ENCODE peak calls at places on chromosomes 6 and 20, in four cellular contexts. Q is heart right ventricle, H is mesendoderm, Y is aorta. M is an unnamed sample.
A peak's percentile ranks its signal among the peaks of the same experiment; 100 is the strongest.

GRCh38 chr20:37711987-37712961 is 18.4 kb downstream of the CTNNBL1 start:
- DNase-seq in Q (peak; percentile 34), H (peak; percentile 48), Y (no peak), M (no peak)

GRCh38 chr6:20702366-20702765 is 168.1 kb downstream of the CDKAL1 start:
- DNase-seq in H (no peak), Y (no peak), Q (no peak), M (no peak)

GRCh38 chr20:41261790-41262717 is 55.5 kb downstream of the ZHX3 start:
- DNase-seq in Y (no peak), H (peak; percentile 72), Q (no peak), M (no peak)

GRCh38 chr6:73652637-73653570 is 888 bp downstream of the SLC17A5 start:
- DNase-seq in H (peak; percentile 89), Y (peak; percentile 83), Q (peak; percentile 64), M (peak; percentile 89)

GRCh38 chr20:57251949-57252348 is 14.5 kb downstream of the BMP7 start:
- DNase-seq in Q (no peak), H (no peak), Y (no peak), M (no peak)

GRCh38 chr6:46130665-46131064 is 876 bp downstream of the ENPP4 start:
- DNase-seq in H (peak; percentile 1), Y (no peak), Q (no peak), M (no peak)

GRCh38 chr20:33611106-33611505 is 51.0 kb upstream of the C20orf144 start:
- DNase-seq in Q (no peak), Y (no peak), H (no peak), M (no peak)

GRCh38 chr6:4522453-4522852 is 253.8 kb upstream of the CDYL start:
- DNase-seq in Y (no peak), H (no peak), Q (no peak), M (no peak)

GRCh38 chr20:18288748-18289705 is 700 bp downstream of the ZNF133 start:
- DNase-seq in H (peak; percentile 17), Q (no peak), Y (no peak), M (peak; percentile 11)

GRCh38 chr6:39561536-39562266 is 163.5 kb downstream of the KIF6 start:
- DNase-seq in Q (no peak), H (no peak), Y (no peak), M (no peak)

GRCh38 chr6:124470803-124471202 is 491.4 kb upstream of the RNF217 start:
- DNase-seq in Q (no peak), Y (no peak), H (no peak), M (no peak)

GRCh38 chr20:47338131-47338628 is 18.3 kb downstream of the ZMYND8 start:
- DNase-seq in H (no peak), Y (no peak), Q (peak; percentile 47), M (no peak)

GRCh38 chr6:135012764-135013163 is 41.9 kb downstream of the HBS1L start:
- DNase-seq in H (peak; percentile 6), Y (no peak), Q (no peak), M (no peak)

GRCh38 chr20:39066464-39066863 is 104.3 kb downstream of the DHX35 start:
- DNase-seq in H (peak; percentile 75), Q (no peak), Y (no peak), M (peak; percentile 90)

GRCh38 chr6:2976571-2977085 is 5.3 kb upstream of the SERPINB6 start:
- DNase-seq in H (no peak), Y (no peak), Q (no peak), M (no peak)

GRCh38 chr6:169312658-169313346 is 59.2 kb upstream of the THBS2 start:
- DNase-seq in Q (no peak), H (peak; percentile 34), Y (no peak), M (no peak)

GRCh38 chr6:169785566-169785965 is 34.1 kb downstream of the ERMARD start:
- DNase-seq in H (no peak), Q (no peak), Y (peak; percentile 36), M (no peak)

GRCh38 chr6:22980446-22980845 is 411.1 kb downstream of the HDGFL1 start:
- DNase-seq in Q (no peak), Y (no peak), H (no peak), M (no peak)

GRCh38 chr20:46509523-46509922 is 3.8 kb downstream of the ZNF334 start:
- DNase-seq in Y (no peak), H (no peak), Q (no peak), M (no peak)

GRCh38 chr6:32240686-32241085 is 16.8 kb upstream of the NOTCH4 start:
- DNase-seq in Y (no peak), Q (no peak), H (no peak), M (no peak)

GRCh38 chr6:84768442-84769174 is 4.2 kb upstream of the TBX18 start:
- DNase-seq in Y (peak; percentile 79), H (peak; percentile 72), Q (no peak), M (peak; percentile 66)

GRCh38 chr6:154613137-154613676 is 102.7 kb upstream of the CNKSR3 start:
- DNase-seq in Y (no peak), Q (no peak), H (no peak), M (no peak)

GRCh38 chr6:46734867-46735719 is at the start of gene PLA2G7:
- DNase-seq in Q (no peak), Y (peak; percentile 76), H (peak; percentile 71), M (peak; percentile 80)

GRCh38 chr6:16762265-16762546 is 946 bp upstream of the ATXN1 start:
- DNase-seq in Q (no peak), Y (no peak), H (peak; percentile 57), M (no peak)

GRCh38 chr6:117574198-117574597 is 28.1 kb downstream of the GOPC start:
- DNase-seq in Y (no peak), H (no peak), Q (no peak), M (no peak)

GRCh38 chr20:24672181-24672880 is 202.9 kb downstream of the SYNDIG1 start:
- DNase-seq in Y (peak; percentile 70), Q (no peak), H (no peak), M (no peak)

GRCh38 chr6:169841907-169842606 is 90.6 kb downstream of the ERMARD start:
- DNase-seq in Y (peak; percentile 38), Q (no peak), H (no peak), M (peak; percentile 18)

GRCh38 chr6:140475086-140475485 is 1100.6 kb upstream of the CITED2 start:
- DNase-seq in H (no peak), Y (no peak), Q (no peak), M (no peak)

GRCh38 chr6:22756365-22756764 is 187.0 kb downstream of the HDGFL1 start:
- DNase-seq in H (no peak), Q (no peak), Y (no peak), M (no peak)

GRCh38 chr6:53352360-53352759 is 3.6 kb upstream of the ELOVL5 start:
- DNase-seq in Q (no peak), H (no peak), Y (no peak), M (no peak)

GRCh38 chr6:136228811-136229210 is 21.3 kb downstream of the MTFR2 start:
- DNase-seq in H (no peak), Y (no peak), Q (no peak), M (no peak)

GRCh38 chr6:147161974-147162495 is 42.2 kb upstream of the STXBP5 start:
- DNase-seq in Q (no peak), H (no peak), Y (no peak), M (no peak)

GRCh38 chr20:237479-237878 is 10.4 kb downstream of the DEFB129 start:
- DNase-seq in Y (no peak), H (no peak), Q (no peak), M (no peak)

GRCh38 chr6:69059413-69059812 is 424.3 kb downstream of the ADGRB3 start:
- DNase-seq in Q (no peak), Y (no peak), H (no peak), M (no peak)
- H3K4me3 ChIP-seq in Q (no peak overlapping the region), Y (no peak overlapping the region), H (no peak overlapping the region), M (no peak overlapping the region)

GRCh38 chr20:44068311-44068710 is 118.7 kb downstream of the JPH2 start:
- DNase-seq in Y (no peak), Q (no peak), H (no peak), M (peak; percentile 82)

GRCh38 chr20:44067650-44068081 is 119.3 kb downstream of the JPH2 start:
- DNase-seq in Y (peak; percentile 46), Q (no peak), H (no peak), M (no peak)

GRCh38 chr20:44066645-44067606 is 120.1 kb downstream of the JPH2 start:
- DNase-seq in Q (no peak), Y (no peak), H (no peak), M (no peak)

GRCh38 chr20:44064501-44065400 is 122.2 kb downstream of the JPH2 start:
- DNase-seq in Q (no peak), Y (no peak), H (no peak), M (no peak)

GRCh38 chr20:44065401-44066340 is 121.3 kb downstream of the JPH2 start:
- DNase-seq in Y (no peak), Q (no peak), H (no peak), M (no peak)
- H3K4me3 ChIP-seq in Y (no peak overlapping the region), Q (no peak overlapping the region), H (no peak overlapping the region), M (no peak overlapping the region)

DNA sequence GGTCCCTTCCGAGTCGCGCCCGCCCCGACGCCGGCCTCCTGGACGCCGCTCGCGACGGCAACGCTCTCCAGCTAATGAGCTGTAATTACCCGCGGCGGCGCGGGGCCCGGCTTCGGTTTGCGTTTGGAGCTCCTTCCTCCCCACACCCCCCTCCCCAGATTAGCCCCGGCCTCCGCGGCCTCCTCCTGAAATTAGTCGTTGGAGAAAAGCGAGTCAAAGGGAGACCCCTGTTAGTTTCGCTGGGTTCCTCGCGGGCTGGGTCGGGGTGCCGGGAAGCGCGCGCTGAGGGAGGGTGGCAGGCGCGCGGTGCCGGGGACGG is 4.7 kb downstream of the FOXC1 start:
- DNase-seq in Y (peak; percentile 82), Q (no peak), H (peak; percentile 47), M (no peak)
- H3K4me3 ChIP-seq in Y (peak overlapping the region; percentile 100), Q (peak overlapping the region; percentile 80), H (peak overlapping the region; percentile 21), M (peak overlapping the region; percentile 53)

DNA sequence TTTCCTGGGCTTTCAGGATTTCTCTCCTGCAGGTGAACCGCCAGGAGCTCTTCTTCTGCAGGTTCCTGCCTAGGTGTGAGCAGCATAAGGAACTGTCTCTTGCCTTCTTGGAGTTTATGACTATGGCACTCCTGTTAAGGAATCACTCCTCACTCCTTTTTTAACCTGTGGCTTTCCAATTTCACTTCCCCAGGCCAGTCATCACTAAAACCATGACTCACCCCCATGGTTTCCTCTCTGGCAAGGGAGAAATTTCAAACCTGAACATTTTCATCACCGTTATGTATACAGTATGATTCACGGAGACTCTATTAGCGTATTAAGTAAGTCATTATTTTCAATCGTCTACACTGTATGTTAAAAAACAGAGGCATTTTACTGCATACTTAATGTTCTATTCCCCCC is 78.2 kb upstream of the ARID1B start:
- DNase-seq in H (no peak), Y (no peak), Q (no peak), M (no peak)
- H3K4me3 ChIP-seq in H (no peak overlapping the region), Y (no peak overlapping the region), Q (no peak overlapping the region), M (no peak overlapping the region)

DNA sequence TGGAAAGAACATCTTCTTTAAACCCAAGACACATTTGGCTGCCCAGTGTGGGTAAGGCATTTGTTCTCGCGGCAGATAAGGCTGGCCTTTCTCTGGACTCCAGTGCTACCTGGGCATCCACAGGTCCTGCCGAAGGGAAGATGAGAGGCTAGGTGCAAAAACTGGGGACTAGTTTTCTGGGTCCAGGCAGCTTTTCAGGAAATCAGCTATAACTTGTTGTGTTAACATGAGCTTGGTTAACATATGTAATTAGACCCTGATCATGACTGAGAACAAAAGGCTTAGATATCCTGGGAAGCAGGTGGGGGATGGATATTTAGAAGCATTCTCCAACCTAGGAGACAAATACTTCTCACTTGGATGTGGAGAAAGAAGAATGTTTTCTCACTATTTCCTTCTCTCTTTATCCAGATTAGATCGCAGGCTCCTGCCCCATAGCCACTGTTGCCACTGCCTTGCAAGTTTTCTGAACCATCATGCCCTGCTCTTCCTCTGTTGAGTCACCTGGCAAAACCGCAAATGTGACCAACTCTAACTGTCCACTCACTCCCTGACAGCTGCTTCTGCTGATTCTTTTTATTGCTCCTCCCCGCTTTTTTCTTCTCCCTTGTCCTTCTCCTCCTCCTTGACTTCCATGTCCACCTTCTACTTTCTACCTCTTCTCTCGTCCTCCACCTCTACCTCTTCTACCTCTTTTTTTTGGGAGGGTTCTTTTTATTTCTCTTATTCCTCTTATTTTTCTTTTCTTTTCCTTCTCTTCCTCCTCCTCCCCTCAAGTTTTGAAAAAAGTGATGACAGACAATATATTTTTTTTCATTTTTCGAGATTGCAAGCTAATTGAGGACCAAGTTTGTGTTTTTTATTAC is 258.1 kb downstream of the UTRN start:
- DNase-seq in H (peak; percentile 69), Y (no peak), Q (no peak), M (peak; percentile 1)
- H3K4me3 ChIP-seq in H (no peak overlapping the region), Y (no peak overlapping the region), Q (no peak overlapping the region), M (no peak overlapping the region)

M was measured in H7.